ENCODE peak calls at places on chromosomes 2 and 18, in six cellular contexts. Y is lung, Q is fibroblast of lung, J is stomach, D is substantia nigra, P is right cardiac atrium. M is an unnamed sample.

GRCh38 chr2:696463-696862 is 19.3 kb upstream of the TMEM18 start:
- DNase-seq in Y (no peak), P (no peak), J (no peak), D (no peak), Q (no peak), M (peak; percentile 84)

GRCh38 chr2:236646441-236646840 is 76.8 kb downstream of the ACKR3 start:
- DNase-seq in P (no peak), Q (no peak), J (no peak), D (no peak), Y (no peak), M (no peak)

GRCh38 chr2:127672341-127673303 is 2.7 kb downstream of the LIMS2 start:
- DNase-seq in Y (no peak), Q (no peak), P (no peak), D (no peak), J (peak; percentile 23), M (no peak)

GRCh38 chr18:74899554-74899953 is 301.9 kb downstream of the ZNF407 start:
- DNase-seq in Y (no peak), Q (no peak), J (peak; percentile 40), D (no peak), P (peak; percentile 69), M (no peak)

GRCh38 chr18:32937007-32937540 is 164.3 kb upstream of the KLHL14 start:
- DNase-seq in P (no peak), Q (peak; percentile 27), Y (no peak), J (no peak), D (no peak), M (no peak)

GRCh38 chr2:160994141-160995002 is 165.9 kb upstream of the TANK start:
- DNase-seq in Q (peak; percentile 85), J (peak; percentile 71), P (no peak), Y (peak; percentile 79), D (peak; percentile 32), M (peak; percentile 96)

GRCh38 chr2:234989183-234989701 is 37.4 kb downstream of the SH3BP4 start:
- DNase-seq in D (peak; percentile 66), P (peak; percentile 92), J (peak; percentile 99), Q (peak; percentile 73), Y (peak; percentile 88), M (no peak)

GRCh38 chr18:47817017-47817911 is 113.2 kb downstream of the SMAD2 start:
- DNase-seq in Y (no peak), P (no peak), D (no peak), Q (no peak), J (no peak), M (no peak)

GRCh38 chr2:85949280-85949679 is 60.5 kb upstream of the ST3GAL5 start:
- DNase-seq in D (no peak), P (no peak), Y (peak; percentile 84), J (peak; percentile 43), Q (no peak), M (peak; percentile 72)

GRCh38 chr2:149401007-149401406 is 70.6 kb downstream of the LYPD6 start:
- DNase-seq in Y (no peak), D (no peak), Q (peak; percentile 70), P (no peak), J (no peak), M (no peak)

GRCh38 chr2:204850576-204850975 is 305.3 kb downstream of the PARD3B start:
- DNase-seq in D (no peak), Q (no peak), Y (no peak), J (no peak), P (no peak), M (no peak)

GRCh38 chr18:48952287-48953095 is 1.7 kb upstream of the SMAD7 start:
- DNase-seq in D (peak; percentile 70), P (peak; percentile 94), J (peak; percentile 77), Y (peak; percentile 82), Q (peak; percentile 92), M (no peak)

GRCh38 chr2:212843409-212844199 is 305.0 kb upstream of the ERBB4 start:
- DNase-seq in Y (no peak), J (no peak), P (no peak), D (no peak), Q (peak; percentile 89), M (no peak)

GRCh38 chr2:159035790-159036411 is 67.5 kb downstream of the TANC1 start:
- DNase-seq in D (no peak), P (no peak), Q (peak; percentile 88), J (peak; percentile 32), Y (peak; percentile 46), M (peak; percentile 85)
- H3K27ac ChIP-seq in D (peak overlapping the region; percentile 77), P (peak overlapping the region; percentile 70), Q (no peak overlapping the region), J (no peak overlapping the region), Y (peak overlapping the region; percentile 62), M (no peak overlapping the region)

DNA sequence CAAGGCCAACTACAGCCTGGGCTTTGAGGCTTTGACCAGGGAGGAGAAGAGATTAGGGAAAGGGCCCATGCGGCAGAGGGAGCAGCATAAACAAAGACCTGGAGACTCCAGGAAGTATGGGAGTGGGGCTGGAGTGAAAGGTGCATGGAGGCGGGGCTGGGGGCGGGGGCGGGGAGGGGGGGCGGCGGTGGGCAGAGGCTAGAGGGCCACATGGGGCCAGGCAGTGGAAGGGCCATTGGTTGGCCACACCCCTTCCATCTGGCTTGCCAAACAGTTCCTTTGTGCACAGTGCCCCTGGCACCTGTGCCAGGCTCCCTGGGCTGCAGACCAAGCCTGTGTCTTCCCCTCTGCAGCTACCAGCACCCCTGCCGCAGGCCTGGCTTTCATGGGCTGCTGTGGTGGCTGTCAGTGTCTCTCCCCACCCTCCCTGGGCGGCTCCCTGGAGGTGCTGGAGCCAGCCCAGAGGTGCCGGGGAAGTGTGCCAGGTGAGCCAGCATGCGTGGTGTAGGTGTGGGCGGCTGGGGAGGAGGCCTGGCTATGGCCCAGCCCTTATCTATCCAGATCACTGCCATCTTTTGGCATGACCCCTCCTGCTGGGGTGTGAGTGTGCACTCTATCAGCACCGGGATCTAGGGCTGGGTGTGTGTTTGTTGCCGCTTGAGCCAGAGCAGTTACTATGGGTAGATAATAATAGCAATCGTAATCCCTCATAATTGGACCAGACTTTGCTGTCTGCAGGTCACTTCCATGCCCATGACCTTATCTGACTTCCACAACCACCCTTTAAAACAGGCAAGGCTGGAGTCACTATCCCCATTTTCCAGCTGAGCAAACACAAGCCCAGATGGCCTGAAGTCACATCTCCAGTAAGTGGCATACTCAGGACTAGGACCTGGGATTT is 30.5 kb downstream of the DNMT3A start:
- DNase-seq in D (peak; percentile 48), Q (no peak), J (peak; percentile 85), P (peak; percentile 77), Y (no peak), M (no peak)
- H3K27ac ChIP-seq in D (peak overlapping the region; percentile 61), Q (no peak overlapping the region), J (peak overlapping the region; percentile 69), P (peak overlapping the region; percentile 18), Y (no peak overlapping the region), M (peak overlapping the region; percentile 43)

DNA sequence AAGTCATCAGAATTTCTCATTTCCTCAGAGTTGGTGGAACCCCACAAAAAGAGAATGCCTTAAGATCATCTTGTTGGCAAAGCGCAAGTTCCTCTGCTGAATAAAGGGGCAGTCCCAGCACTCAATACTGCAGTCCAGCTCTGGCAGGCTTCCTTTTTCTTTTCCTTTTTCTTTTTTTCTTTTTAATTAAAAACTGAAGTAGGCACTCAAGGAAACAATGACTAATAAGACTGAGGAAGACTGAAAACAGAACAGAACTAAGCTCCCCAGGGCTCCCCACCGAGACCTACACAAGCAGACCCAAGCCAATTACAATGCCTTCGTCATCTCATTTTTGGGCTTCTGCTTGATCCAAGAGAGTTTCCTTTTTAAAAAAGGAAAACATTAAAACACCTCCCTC is 82.0 kb downstream of the STK39 start:
- DNase-seq in J (no peak), P (no peak), Y (no peak), D (no peak), Q (peak; percentile 66), M (no peak)
- H3K27ac ChIP-seq in J (no peak overlapping the region), P (no peak overlapping the region), Y (peak overlapping the region; percentile 80), D (no peak overlapping the region), Q (no peak overlapping the region), M (no peak overlapping the region)

DNA sequence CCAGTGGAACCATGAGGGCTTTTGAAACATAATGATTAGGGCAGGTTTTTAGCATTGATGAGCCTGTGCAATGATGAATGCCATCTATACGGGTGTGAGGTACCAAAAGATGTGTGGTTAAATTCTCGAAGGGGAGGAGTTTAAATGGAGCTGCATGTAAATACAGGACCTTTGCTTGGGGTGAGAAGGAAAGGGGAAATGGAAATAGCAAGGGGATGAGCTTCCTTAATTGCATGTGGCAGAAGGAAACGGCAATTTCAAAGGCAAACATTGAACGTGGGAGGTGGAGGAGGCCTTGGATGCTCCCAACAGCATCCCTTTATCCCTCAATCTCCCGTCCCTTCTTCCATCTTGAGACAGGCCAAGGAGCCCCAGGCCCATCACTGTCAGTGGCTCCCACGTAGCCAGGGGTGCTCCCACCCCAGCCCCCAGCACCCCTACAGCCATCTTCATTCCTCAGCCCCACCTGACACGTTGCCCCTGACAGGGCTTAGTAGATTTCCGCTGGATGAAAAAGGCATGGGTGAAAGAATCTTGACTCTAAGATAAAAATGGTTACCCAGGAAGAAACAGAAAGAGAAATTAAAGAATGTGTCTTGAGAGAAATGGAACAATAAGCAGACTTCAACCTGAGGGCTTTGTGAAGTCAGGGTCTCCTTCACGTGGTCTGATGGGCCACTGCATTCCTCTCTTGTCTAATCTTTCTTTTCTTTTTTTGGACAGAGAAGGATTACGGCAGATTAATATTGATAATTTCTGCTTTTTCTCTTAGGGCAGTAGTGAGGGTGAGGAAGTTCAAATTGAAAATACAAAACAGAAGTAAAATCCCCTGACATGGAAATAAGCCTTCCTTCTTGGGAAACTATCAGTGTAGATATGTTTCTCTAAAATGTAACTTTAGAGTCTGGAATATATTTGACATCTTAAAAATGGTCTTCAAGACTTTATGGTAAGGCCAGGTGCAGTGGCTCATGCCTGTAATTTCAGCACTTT is 32.6 kb downstream of the INPP5D start:
- DNase-seq in Q (no peak), Y (no peak), D (no peak), J (no peak), P (no peak), M (no peak)
- H3K27ac ChIP-seq in Q (no peak overlapping the region), Y (no peak overlapping the region), D (no peak overlapping the region), J (peak overlapping the region; percentile 56), P (no peak overlapping the region), M (no peak overlapping the region)